ENCODE peak calls at places on chromosomes 16 and 17, in four cellular contexts. One of them, this sample, is unnamed.

GRCh38 chr17:46089389-46089965 is 90.4 kb downstream of the STH start:
- DNase-seq in NCI-H1930: no peak
- DNase-seq in NCI-H1048: no peak
- DNase-seq in activated naive CD8-positive, alpha-beta T cell treated with anti-CD3 and anti-CD28 coated beads, Interleukin-2, amount 50 U/mL, for 24 hours: no peak
- DNase-seq in this sample: no peak

GRCh38 chr17:55547027-55547670 is 35.9 kb upstream of the SMIM36 start:
- DNase-seq in NCI-H1930: no peak
- DNase-seq in NCI-H1048: no peak
- DNase-seq in activated naive CD8-positive, alpha-beta T cell treated with anti-CD3 and anti-CD28 coated beads, Interleukin-2, amount 50 U/mL, for 24 hours: no peak
- DNase-seq in this sample: peak; percentile 26

GRCh38 chr16:22317001-22317530 is 19.9 kb downstream of the POLR3E start:
- DNase-seq in NCI-H1930: no peak
- DNase-seq in NCI-H1048: no peak
- DNase-seq in activated naive CD8-positive, alpha-beta T cell treated with anti-CD3 and anti-CD28 coated beads, Interleukin-2, amount 50 U/mL, for 24 hours: no peak
- DNase-seq in this sample: no peak

GRCh38 chr17:77736207-77736600 is 222.3 kb upstream of the TNRC6C start:
- DNase-seq in NCI-H1930: no peak
- DNase-seq in NCI-H1048: no peak
- DNase-seq in activated naive CD8-positive, alpha-beta T cell treated with anti-CD3 and anti-CD28 coated beads, Interleukin-2, amount 50 U/mL, for 24 hours: no peak
- DNase-seq in this sample: no peak

GRCh38 chr17:5588584-5588983 is 4.3 kb upstream of the NLRP1 start:
- DNase-seq in NCI-H1930: no peak
- DNase-seq in NCI-H1048: no peak
- DNase-seq in activated naive CD8-positive, alpha-beta T cell treated with anti-CD3 and anti-CD28 coated beads, Interleukin-2, amount 50 U/mL, for 24 hours: no peak
- DNase-seq in this sample: no peak

GRCh38 chr17:7403043-7403901 is 625 bp downstream of the TMEM256 start:
- DNase-seq in NCI-H1930: no peak
- DNase-seq in NCI-H1048: no peak
- DNase-seq in activated naive CD8-positive, alpha-beta T cell treated with anti-CD3 and anti-CD28 coated beads, Interleukin-2, amount 50 U/mL, for 24 hours: peak; percentile 43
- DNase-seq in this sample: peak; percentile 73

GRCh38 chr16:83110221-83110768 is 483.5 kb downstream of the CDH13 start:
- DNase-seq in NCI-H1930: no peak
- DNase-seq in NCI-H1048: no peak
- DNase-seq in activated naive CD8-positive, alpha-beta T cell treated with anti-CD3 and anti-CD28 coated beads, Interleukin-2, amount 50 U/mL, for 24 hours: no peak
- DNase-seq in this sample: no peak

GRCh38 chr17:77842906-77843249 is 115.6 kb upstream of the TNRC6C start:
- DNase-seq in NCI-H1930: no peak
- DNase-seq in NCI-H1048: no peak
- DNase-seq in activated naive CD8-positive, alpha-beta T cell treated with anti-CD3 and anti-CD28 coated beads, Interleukin-2, amount 50 U/mL, for 24 hours: no peak
- DNase-seq in this sample: no peak

GRCh38 chr17:34503804-34504203 is 75.6 kb upstream of the TMEM132E start:
- DNase-seq in NCI-H1930: no peak
- DNase-seq in NCI-H1048: no peak
- DNase-seq in activated naive CD8-positive, alpha-beta T cell treated with anti-CD3 and anti-CD28 coated beads, Interleukin-2, amount 50 U/mL, for 24 hours: peak; percentile 16
- DNase-seq in this sample: no peak

GRCh38 chr17:75915268-75915667 is 10.6 kb upstream of the MRPL38 start:
- DNase-seq in NCI-H1930: no peak
- DNase-seq in NCI-H1048: no peak
- DNase-seq in activated naive CD8-positive, alpha-beta T cell treated with anti-CD3 and anti-CD28 coated beads, Interleukin-2, amount 50 U/mL, for 24 hours: no peak
- DNase-seq in this sample: no peak

GRCh38 chr16:30941600-30942420 is 7.1 kb upstream of the ORAI3 start:
- DNase-seq in NCI-H1930: peak; percentile 63
- DNase-seq in NCI-H1048: no peak
- DNase-seq in activated naive CD8-positive, alpha-beta T cell treated with anti-CD3 and anti-CD28 coated beads, Interleukin-2, amount 50 U/mL, for 24 hours: peak; percentile 75
- DNase-seq in this sample: peak; percentile 66

GRCh38 chr17:34171245-34171818 is 83.8 kb upstream of the CCL2 start:
- DNase-seq in NCI-H1930: peak; percentile 41
- DNase-seq in NCI-H1048: no peak
- DNase-seq in activated naive CD8-positive, alpha-beta T cell treated with anti-CD3 and anti-CD28 coated beads, Interleukin-2, amount 50 U/mL, for 24 hours: peak; percentile 44
- DNase-seq in this sample: peak; percentile 56

GRCh38 chr16:79571065-79571697 is 29.4 kb downstream of the MAF start:
- DNase-seq in NCI-H1930: no peak
- DNase-seq in NCI-H1048: no peak
- DNase-seq in activated naive CD8-positive, alpha-beta T cell treated with anti-CD3 and anti-CD28 coated beads, Interleukin-2, amount 50 U/mL, for 24 hours: no peak
- DNase-seq in this sample: no peak

GRCh38 chr16:2858245-2859025 is 465 bp upstream of the PRSS22 start:
- DNase-seq in NCI-H1930: no peak
- DNase-seq in NCI-H1048: no peak
- DNase-seq in activated naive CD8-positive, alpha-beta T cell treated with anti-CD3 and anti-CD28 coated beads, Interleukin-2, amount 50 U/mL, for 24 hours: no peak
- DNase-seq in this sample: peak; percentile 95

GRCh38 chr17:45093444-45094110 is 32.5 kb downstream of the NMT1 start:
- DNase-seq in NCI-H1930: no peak
- DNase-seq in NCI-H1048: no peak
- DNase-seq in activated naive CD8-positive, alpha-beta T cell treated with anti-CD3 and anti-CD28 coated beads, Interleukin-2, amount 50 U/mL, for 24 hours: no peak
- DNase-seq in this sample: no peak

GRCh38 chr16:31072540-31073072 is 1.4 kb downstream of the ZNF668 start:
- DNase-seq in NCI-H1930: no peak
- DNase-seq in NCI-H1048: no peak
- DNase-seq in activated naive CD8-positive, alpha-beta T cell treated with anti-CD3 and anti-CD28 coated beads, Interleukin-2, amount 50 U/mL, for 24 hours: peak; percentile 32
- DNase-seq in this sample: no peak

GRCh38 chr16:9971907-9972306 is 210.3 kb downstream of the GRIN2A start:
- DNase-seq in NCI-H1930: no peak
- DNase-seq in NCI-H1048: no peak
- DNase-seq in activated naive CD8-positive, alpha-beta T cell treated with anti-CD3 and anti-CD28 coated beads, Interleukin-2, amount 50 U/mL, for 24 hours: no peak
- DNase-seq in this sample: no peak

GRCh38 chr16:6021544-6021943 is 923.9 kb upstream of the EEF2KMT start:
- DNase-seq in NCI-H1930: no peak
- DNase-seq in NCI-H1048: no peak
- DNase-seq in activated naive CD8-positive, alpha-beta T cell treated with anti-CD3 and anti-CD28 coated beads, Interleukin-2, amount 50 U/mL, for 24 hours: no peak
- DNase-seq in this sample: no peak

GRCh38 chr17:2022647-2023046 is 2.5 kb downstream of the RTN4RL1 start:
- DNase-seq in NCI-H1930: no peak
- DNase-seq in NCI-H1048: no peak
- DNase-seq in activated naive CD8-positive, alpha-beta T cell treated with anti-CD3 and anti-CD28 coated beads, Interleukin-2, amount 50 U/mL, for 24 hours: no peak
- DNase-seq in this sample: no peak

GRCh38 chr17:76370261-76370993 is 14.0 kb upstream of the SPHK1 start:
- DNase-seq in NCI-H1930: no peak
- DNase-seq in NCI-H1048: no peak
- DNase-seq in activated naive CD8-positive, alpha-beta T cell treated with anti-CD3 and anti-CD28 coated beads, Interleukin-2, amount 50 U/mL, for 24 hours: no peak
- DNase-seq in this sample: no peak

GRCh38 chr17:29143894-29144293 is 36.3 kb downstream of the MYO18A start:
- DNase-seq in NCI-H1930: no peak
- DNase-seq in NCI-H1048: no peak
- DNase-seq in activated naive CD8-positive, alpha-beta T cell treated with anti-CD3 and anti-CD28 coated beads, Interleukin-2, amount 50 U/mL, for 24 hours: no peak
- DNase-seq in this sample: peak; percentile 26

GRCh38 chr17:75476274-75476673 is 19.8 kb downstream of the TMEM94 start:
- DNase-seq in NCI-H1930: no peak
- DNase-seq in NCI-H1048: no peak
- DNase-seq in activated naive CD8-positive, alpha-beta T cell treated with anti-CD3 and anti-CD28 coated beads, Interleukin-2, amount 50 U/mL, for 24 hours: no peak
- DNase-seq in this sample: no peak

GRCh38 chr17:77301694-77302087 is 160.9 kb downstream of the SEC14L1 start:
- DNase-seq in NCI-H1930: no peak
- DNase-seq in NCI-H1048: no peak
- DNase-seq in activated naive CD8-positive, alpha-beta T cell treated with anti-CD3 and anti-CD28 coated beads, Interleukin-2, amount 50 U/mL, for 24 hours: no peak
- DNase-seq in this sample: no peak

GRCh38 chr17:4101799-4102405 is 40.9 kb downstream of the ZZEF1 start:
- DNase-seq in NCI-H1930: no peak
- DNase-seq in NCI-H1048: no peak
- DNase-seq in activated naive CD8-positive, alpha-beta T cell treated with anti-CD3 and anti-CD28 coated beads, Interleukin-2, amount 50 U/mL, for 24 hours: no peak
- DNase-seq in this sample: no peak

GRCh38 chr17:70621593-70621992 is 452.3 kb downstream of the KCNJ2 start:
- DNase-seq in NCI-H1930: no peak
- DNase-seq in NCI-H1048: no peak
- DNase-seq in activated naive CD8-positive, alpha-beta T cell treated with anti-CD3 and anti-CD28 coated beads, Interleukin-2, amount 50 U/mL, for 24 hours: no peak
- DNase-seq in this sample: no peak

GRCh38 chr17:39699818-39700147 is at the start of gene ERBB2:
- DNase-seq in NCI-H1930: no peak
- DNase-seq in NCI-H1048: no peak
- DNase-seq in activated naive CD8-positive, alpha-beta T cell treated with anti-CD3 and anti-CD28 coated beads, Interleukin-2, amount 50 U/mL, for 24 hours: no peak
- DNase-seq in this sample: peak; percentile 72

GRCh38 chr17:36923814-36924221 is 13.5 kb upstream of the LHX1 start:
- DNase-seq in NCI-H1930: no peak
- DNase-seq in NCI-H1048: no peak
- DNase-seq in activated naive CD8-positive, alpha-beta T cell treated with anti-CD3 and anti-CD28 coated beads, Interleukin-2, amount 50 U/mL, for 24 hours: no peak
- DNase-seq in this sample: no peak

GRCh38 chr16:87995644-87996043 is 44.4 kb downstream of the BANP start:
- DNase-seq in NCI-H1930: no peak
- DNase-seq in NCI-H1048: no peak
- DNase-seq in activated naive CD8-positive, alpha-beta T cell treated with anti-CD3 and anti-CD28 coated beads, Interleukin-2, amount 50 U/mL, for 24 hours: no peak
- DNase-seq in this sample: no peak

GRCh38 chr17:3678095-3678820 is 9.6 kb downstream of the EMC6 start:
- DNase-seq in NCI-H1930: no peak
- DNase-seq in NCI-H1048: no peak
- DNase-seq in activated naive CD8-positive, alpha-beta T cell treated with anti-CD3 and anti-CD28 coated beads, Interleukin-2, amount 50 U/mL, for 24 hours: no peak
- DNase-seq in this sample: no peak